ENCODE peak calls at places on chromosomes 5 and 9, in nine cellular contexts. K is spleen, S is GM12878, J is A549, W is IMR-90, Q is ovary, M is right lobe of liver, H is tibial nerve, A is body of pancreas. U is an unnamed sample.
A peak's percentile ranks its signal among the peaks of the same experiment; 100 is the strongest.

GRCh38 chr5:15385553-15385952 is 114.4 kb upstream of the FBXL7 start:
- DNase-seq in K (no peak), S (no peak), J (no peak), W (no peak), Q (no peak), M (no peak), H (no peak), A (no peak), U (no peak)

GRCh38 chr9:82949203-82949602 is 113.7 kb downstream of the RASEF start:
- DNase-seq in K (no peak), S (no peak), J (no peak), W (no peak), Q (no peak), M (no peak), H (no peak), A (no peak), U (no peak)

GRCh38 chr9:4994166-4994890 is 9.3 kb downstream of the JAK2 start:
- DNase-seq in K (no peak), S (no peak), J (no peak), W (no peak), Q (no peak), M (no peak), H (no peak), A (no peak), U (no peak)

GRCh38 chr5:1538741-1539392 is 15.1 kb upstream of the LPCAT1 start:
- DNase-seq in K (peak; percentile 57), S (no peak), J (no peak), W (no peak), Q (peak; percentile 20), M (peak; percentile 37), H (no peak), A (no peak), U (no peak)

GRCh38 chr5:166427211-166427610 is 1864.2 kb upstream of the WWC1 start:
- DNase-seq in K (no peak), S (no peak), J (no peak), W (no peak), Q (no peak), M (no peak), H (no peak), A (no peak), U (no peak)

GRCh38 chr9:126722922-126723806 is 81.7 kb upstream of the ZBTB43 start:
- DNase-seq in K (peak; percentile 94), S (no peak), J (no peak), W (no peak), Q (no peak), M (no peak), H (peak; percentile 7), A (peak; percentile 16), U (peak; percentile 91)

GRCh38 chr9:3177362-3177761 is 333.5 kb upstream of the PUM3 start:
- DNase-seq in K (no peak), S (no peak), J (no peak), W (no peak), Q (no peak), M (no peak), H (no peak), A (no peak), U (no peak)

GRCh38 chr9:135521608-135522095 is 412 bp downstream of the LCN1 start:
- DNase-seq in K (no peak), S (no peak), J (no peak), W (no peak), Q (no peak), M (no peak), H (no peak), A (no peak), U (no peak)

GRCh38 chr9:35813434-35814105 is 1.3 kb downstream of the HINT2 start:
- DNase-seq in K (no peak), S (no peak), J (peak; percentile 79), W (peak; percentile 32), Q (no peak), M (no peak), H (no peak), A (no peak), U (no peak)

GRCh38 chr9:75185585-75186170 is 97.4 kb downstream of the OSTF1 start:
- DNase-seq in K (peak; percentile 78), S (no peak), J (peak; percentile 59), W (no peak), Q (no peak), M (peak; percentile 54), H (no peak), A (peak; percentile 46), U (peak; percentile 76)

GRCh38 chr9:72443855-72444254 is 77.6 kb upstream of the TMC1 start:
- DNase-seq in K (no peak), S (peak; percentile 85), J (peak; percentile 58), W (no peak), Q (no peak), M (no peak), H (no peak), A (no peak), U (no peak)

GRCh38 chr5:94376672-94377345 is 241.6 kb downstream of the KIAA0825 start:
- DNase-seq in K (peak; percentile 77), S (no peak), J (no peak), W (no peak), Q (no peak), M (no peak), H (no peak), A (no peak), U (no peak)

GRCh38 chr5:154506716-154507080 is 28.7 kb upstream of the HAND1 start:
- DNase-seq in K (peak; percentile 28), S (no peak), J (no peak), W (no peak), Q (no peak), M (no peak), H (no peak), A (no peak), U (no peak)

GRCh38 chr9:113154471-113154870 is 3.7 kb downstream of the SLC31A2 start:
- DNase-seq in K (no peak), S (no peak), J (no peak), W (peak; percentile 79), Q (no peak), M (no peak), H (no peak), A (no peak), U (no peak)

GRCh38 chr9:112969730-112970129 is 42.3 kb downstream of the ZNF883 start:
- DNase-seq in K (no peak), S (no peak), J (no peak), W (no peak), Q (no peak), M (no peak), H (no peak), A (no peak), U (no peak)

GRCh38 chr5:40447438-40447837 is 232.3 kb upstream of the PTGER4 start:
- DNase-seq in K (no peak), S (no peak), J (no peak), W (peak; percentile 55), Q (no peak), M (no peak), H (no peak), A (no peak), U (no peak)

GRCh38 chr9:91192785-91193657 is 168.7 kb downstream of the AUH start:
- DNase-seq in K (peak; percentile 88), S (no peak), J (peak; percentile 96), W (peak; percentile 100), Q (peak; percentile 85), M (peak; percentile 81), H (peak; percentile 86), A (peak; percentile 81), U (peak; percentile 60)

DNA sequence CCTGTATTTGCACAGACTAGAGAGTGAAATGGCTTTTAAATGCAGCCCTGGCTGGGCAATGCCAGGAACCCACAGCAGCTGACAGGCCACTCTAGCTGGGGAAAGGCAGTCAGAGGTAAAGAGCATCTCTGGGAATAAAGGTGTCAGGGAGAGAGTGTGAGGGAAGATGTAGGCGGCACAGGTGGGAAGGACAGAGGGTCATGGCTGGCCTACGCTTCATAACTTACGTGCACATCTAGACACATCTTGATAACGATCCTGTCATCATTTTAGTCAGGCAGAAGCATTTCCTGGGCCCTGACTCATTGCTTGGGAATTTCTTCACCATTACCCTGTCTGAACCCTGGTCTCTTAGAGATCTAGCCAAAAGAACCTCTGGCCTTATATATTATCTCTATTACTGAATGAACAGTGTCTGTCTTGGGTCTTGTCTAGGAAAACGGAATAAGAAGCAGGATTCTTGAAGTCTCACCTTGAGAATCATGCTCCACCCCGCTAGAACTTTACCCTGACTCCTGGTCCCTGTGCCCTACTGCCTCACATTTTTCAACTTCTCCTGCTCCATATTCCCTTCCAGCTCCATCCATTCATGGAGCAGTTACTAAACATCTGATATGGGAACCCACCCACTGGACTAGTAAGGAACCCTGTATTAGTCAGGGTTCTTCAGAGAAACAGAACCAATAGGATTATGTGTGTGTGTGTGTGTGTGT is 106.4 kb upstream of the ELL2 start:
- DNase-seq in K (no peak), S (no peak), J (peak; percentile 85), W (peak; percentile 95), Q (no peak), M (no peak), H (no peak), A (no peak), U (peak; percentile 52)
- H3K4me3 ChIP-seq in K (no peak overlapping the region), S (no peak overlapping the region), J (no peak overlapping the region), W (no peak overlapping the region), Q (no peak overlapping the region), M (no peak overlapping the region), H (no peak overlapping the region), A (no peak overlapping the region), U (no peak overlapping the region)

GRCh38 chr9:132242621-132243155 is 80.8 kb downstream of the NTNG2 start:
- DNase-seq in K (no peak), S (no peak), J (no peak), W (no peak), Q (no peak), M (no peak), H (no peak), A (no peak), U (peak; percentile 33)
- H3K4me1 ChIP-seq in K (peaks cover 71% of the 10 kb centered on the region), S (peaks cover 3% of the 10 kb centered on the region), J (peaks cover 12% of the 10 kb centered on the region), W (peaks cover 5% of the 10 kb centered on the region), Q (peaks cover 5% of the 10 kb centered on the region), M (no peaks in the 10 kb centered on the region), H (no peaks in the 10 kb centered on the region), A (peaks cover 48% of the 10 kb centered on the region), U (peaks cover 16% of the 10 kb centered on the region)

DNA sequence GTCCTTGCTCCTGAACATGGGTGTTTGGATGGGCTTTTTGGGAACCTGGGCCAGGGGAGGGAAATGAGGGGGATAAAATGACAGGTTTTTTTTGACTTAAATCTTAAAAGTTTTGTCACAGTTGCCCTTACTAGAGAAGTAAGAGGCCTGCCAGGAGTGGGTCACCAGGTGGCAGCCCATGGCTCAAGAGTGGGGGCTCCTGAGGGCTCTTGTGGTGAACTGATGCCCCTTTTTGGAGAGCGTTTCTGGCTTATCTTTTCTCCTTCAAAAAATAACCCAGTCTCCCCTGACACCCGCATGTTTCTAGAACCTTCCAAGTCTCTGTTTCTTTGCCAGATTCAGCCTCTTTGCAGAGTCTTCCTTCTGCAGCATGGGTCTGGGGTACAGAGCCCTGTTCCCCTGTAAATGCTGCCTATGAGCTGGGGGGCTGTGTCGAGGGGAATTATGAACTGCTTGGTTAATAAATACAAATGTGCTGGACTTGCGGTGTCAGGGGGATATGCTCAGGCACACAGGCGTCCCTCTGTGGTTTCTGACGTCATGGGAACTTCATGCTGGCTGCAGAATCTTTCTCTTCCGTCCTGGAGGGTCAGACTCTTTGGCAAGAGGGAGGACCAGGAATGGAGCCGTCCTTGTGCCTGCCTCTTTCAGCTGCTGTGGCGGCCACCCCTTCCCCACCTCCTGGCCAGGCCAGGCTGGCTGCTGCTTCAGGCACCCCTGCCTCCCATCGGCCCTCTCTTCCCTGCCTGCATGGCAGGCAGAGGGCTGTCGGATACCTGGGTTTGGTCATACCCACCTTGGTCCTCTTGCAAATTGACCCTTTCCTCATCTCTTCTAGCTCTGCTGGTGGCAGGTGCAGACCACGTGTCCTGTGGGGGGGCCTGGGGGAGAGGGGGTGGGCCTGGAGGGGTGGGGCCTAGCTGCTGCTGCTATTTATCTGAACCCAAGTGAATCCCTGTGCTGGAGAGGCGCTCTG is 30.1 kb downstream of the PTPA start:
- DNase-seq in K (peak; percentile 82), S (peak; percentile 71), J (peak; percentile 31), W (peak; percentile 97), Q (peak; percentile 70), M (no peak), H (peak; percentile 79), A (peak; percentile 52), U (peak; percentile 68)
- TF ChIP-seq POLR2A in K (no peak), S (no peak), J (no peak), W (peak; percentile 65), Q (no peak), M (peak; percentile 53), H (no peak), A (peak; percentile 9), U (no peak)

GRCh38 chr5:58763390-58763789 is 180.5 kb downstream of the RAB3C start:
- DNase-seq in K (no peak), S (no peak), J (no peak), W (no peak), Q (no peak), M (no peak), H (no peak), A (no peak), U (no peak)
- H3K4me3 ChIP-seq in K (no peak overlapping the region), S (no peak overlapping the region), J (no peak overlapping the region), W (no peak overlapping the region), Q (no peak overlapping the region), M (no peak overlapping the region), H (no peak overlapping the region), A (no peak overlapping the region), U (no peak overlapping the region)

U was measured in Peyer's patch.